ENCODE peak calls at places on chromosomes 13 and 19, in four cellular contexts. Q, R, L and A are unnamed samples.
A peak's percentile ranks its signal among the peaks of the same experiment; 100 is the strongest.

GRCh38 chr13:29947839-29948238 is 97.4 kb upstream of the UBL3 start:
- DNase-seq in L (no peak), Q (no peak), R (no peak), A (no peak)

GRCh38 chr19:47122359-47123335 is 8.0 kb upstream of the SAE1 start:
- DNase-seq in Q (no peak), R (no peak), L (peak; percentile 58), A (no peak)

GRCh38 chr19:46201413-46202310 is 27.9 kb upstream of the IGFL1 start:
- DNase-seq in Q (no peak), L (no peak), R (no peak), A (no peak)

GRCh38 chr19:39645800-39646411 is 9.8 kb upstream of the LGALS16 start:
- DNase-seq in L (peak; percentile 17), Q (peak; percentile 17), R (no peak), A (no peak)

GRCh38 chr19:15249912-15250634 is 17.8 kb upstream of the EPHX3 start:
- DNase-seq in L (no peak), R (no peak), Q (no peak), A (no peak)

GRCh38 chr19:27858981-27859581 is 1353.9 kb downstream of the UQCRFS1 start:
- DNase-seq in L (no peak), Q (no peak), R (no peak), A (no peak)

GRCh38 chr19:29482855-29483640 is 42.7 kb upstream of the VSTM2B start:
- DNase-seq in Q (no peak), L (no peak), R (no peak), A (no peak)

GRCh38 chr19:34664168-34664567 is 12.8 kb downstream of the SCGB2B2 start:
- DNase-seq in R (no peak), Q (no peak), L (no peak), A (no peak)

GRCh38 chr19:44746946-44747738 is 1.4 kb upstream of the BCL3 start:
- DNase-seq in L (peak; percentile 80), R (no peak), Q (peak; percentile 95), A (peak; percentile 81)

GRCh38 chr13:71244181-71244580 is 622.8 kb downstream of the DACH1 start:
- DNase-seq in Q (no peak), L (no peak), R (no peak), A (no peak)

GRCh38 chr19:21046489-21046888 is 26.0 kb downstream of the ZNF430 start:
- DNase-seq in Q (no peak), R (no peak), L (no peak), A (no peak)

GRCh38 chr13:52395704-52396103 is 10.3 kb downstream of the THSD1 start:
- DNase-seq in R (no peak), L (no peak), Q (no peak), A (no peak)

GRCh38 chr19:11763117-11763516 is 3.7 kb upstream of the ZNF441 start:
- DNase-seq in R (no peak), L (no peak), Q (no peak), A (no peak)
- TF ChIP-seq FOSL1 in R (no peak), L (no peak), Q (no peak), A (no peak)

DNA sequence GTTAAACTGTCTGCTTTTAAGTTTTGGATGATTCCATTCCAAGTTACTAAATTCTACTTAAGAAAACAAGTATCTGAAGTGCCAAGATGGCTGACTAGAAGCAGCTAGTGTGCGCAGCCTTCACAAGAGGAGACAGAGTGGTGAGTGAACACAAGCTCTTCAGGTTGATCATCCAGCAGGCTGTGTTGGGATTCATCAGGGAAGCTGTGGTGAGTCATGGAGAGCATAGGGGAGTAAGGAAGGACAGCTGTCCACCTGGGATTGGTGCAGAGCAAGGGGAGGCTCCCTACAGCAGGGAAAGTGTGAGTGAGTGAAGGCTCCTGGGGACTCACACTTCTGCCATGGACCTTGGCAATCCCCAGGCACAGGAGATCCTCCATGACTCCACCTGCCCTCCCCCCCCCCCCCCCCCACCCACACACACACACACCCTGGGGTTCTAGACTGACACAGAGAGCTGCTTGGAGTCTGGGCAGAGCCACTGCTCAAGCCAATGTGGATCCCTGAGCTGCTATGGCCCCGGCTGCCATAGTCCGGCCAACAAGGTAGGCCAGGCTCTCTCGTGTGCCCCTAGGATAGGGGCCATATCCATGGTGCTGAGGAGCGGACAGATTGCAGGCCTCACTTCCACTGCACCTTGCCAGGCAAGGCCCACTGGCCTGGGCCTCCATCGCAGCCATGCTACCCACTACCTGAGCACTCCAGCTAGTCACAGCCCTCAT is 23.5 kb downstream of the SLC25A15 start:
- DNase-seq in Q (peak; percentile 6), R (no peak), L (no peak), A (no peak)
- TF ChIP-seq RAD21 in Q (no peak), R (no peak), L (no peak), A (no peak)

GRCh38 chr19:48859711-48860572 is 8.5 kb downstream of the PLEKHA4 start:
- DNase-seq in Q (peak; percentile 99), R (no peak), L (no peak), A (no peak)
- TF ChIP-seq FOSL1 in Q (peak; percentile 93), R (no peak), L (no peak), A (no peak)

DNA sequence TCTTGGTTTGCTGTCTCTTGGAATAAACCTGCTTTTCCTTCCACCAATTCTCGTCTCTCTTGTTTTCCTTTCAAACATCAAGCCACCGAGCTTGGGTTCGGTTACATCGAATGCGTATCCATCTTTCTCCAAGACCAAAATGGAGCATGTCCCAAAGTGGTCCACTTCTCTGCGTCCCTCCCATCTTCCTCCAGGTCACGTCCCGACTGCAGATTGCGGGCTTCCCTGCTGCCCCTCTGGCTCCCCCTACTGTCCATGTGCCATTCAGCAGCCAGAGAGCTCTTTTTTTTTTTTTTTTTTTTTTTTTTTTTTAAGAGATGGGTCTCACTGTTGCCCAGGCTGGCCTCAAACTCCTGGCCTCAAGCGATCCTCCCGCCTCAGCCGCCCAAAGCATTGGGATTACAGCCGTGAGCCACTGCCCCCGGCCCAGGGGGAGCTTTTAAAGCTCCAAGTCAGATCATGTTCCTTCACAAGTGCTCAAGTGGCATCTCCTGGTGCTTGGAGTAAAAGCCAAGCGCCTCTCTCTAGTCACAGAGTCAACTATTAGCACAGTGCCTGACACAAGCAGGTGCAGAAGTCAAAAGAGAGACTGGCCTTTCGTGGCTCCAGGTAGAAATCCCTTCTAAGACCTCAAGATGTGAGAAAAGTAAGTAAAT is 10.0 kb downstream of the COL5A3 start:
- DNase-seq in L (peak; percentile 57), R (peak; percentile 44), Q (peak; percentile 87), A (peak; percentile 62)
- TF ChIP-seq RAD21 in L (no peak), R (peak; percentile 79), Q (peak; percentile 67), A (peak; percentile 80)

GRCh38 chr13:31477961-31478360 is 261.4 kb upstream of the RXFP2 start:
- DNase-seq in L (no peak), Q (no peak), R (no peak), A (no peak)

GRCh38 chr13:31476753-31477152 is 262.6 kb upstream of the RXFP2 start:
- DNase-seq in Q (no peak), R (no peak), L (no peak), A (no peak)

DNA sequence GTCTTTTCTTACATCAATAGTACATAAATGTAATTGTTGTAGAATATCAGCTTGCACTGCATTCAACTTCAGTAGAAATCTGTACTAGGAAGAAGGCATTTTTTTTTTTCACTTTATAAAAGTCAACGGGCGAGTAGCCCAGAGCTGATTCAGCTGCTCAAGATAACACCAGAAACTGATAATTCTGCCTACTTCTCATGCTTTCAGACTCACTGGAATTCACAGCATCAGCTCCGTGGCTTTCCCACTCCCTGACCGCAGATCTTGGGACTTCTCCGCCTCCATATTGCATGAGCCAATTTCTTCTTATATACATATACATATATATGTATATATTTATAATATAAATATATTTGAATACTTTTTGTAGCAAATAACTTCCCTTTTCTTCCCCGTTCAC is 263.1 kb upstream of the RXFP2 start:
- DNase-seq in Q (no peak), L (no peak), R (no peak), A (no peak)
- TF ChIP-seq FOSL1 in Q (no peak), L (no peak), R (no peak), A (no peak)

GRCh38 chr13:109332501-109333499 is 453.6 kb downstream of the IRS2 start:
- DNase-seq in R (no peak), Q (no peak), L (no peak), A (no peak)

GRCh38 chr13:109331898-109332297 is 454.5 kb downstream of the IRS2 start:
- DNase-seq in R (no peak), Q (no peak), L (no peak), A (no peak)

GRCh38 chr13:109330941-109331340 is 455.4 kb downstream of the IRS2 start:
- DNase-seq in L (no peak), Q (no peak), R (no peak), A (no peak)

GRCh38 chr13:109336730-109337129 is 449.7 kb downstream of the IRS2 start:
- DNase-seq in L (no peak), Q (no peak), R (no peak), A (no peak)

GRCh38 chr13:109333893-109334651 is 452.3 kb downstream of the IRS2 start:
- DNase-seq in R (no peak), L (no peak), Q (no peak), A (no peak)
- TF ChIP-seq RAD21 in R (no peak), L (no peak), Q (no peak), A (no peak)

GRCh38 chr13:100658363-100658762 is 16.2 kb downstream of the TMTC4 start:
- DNase-seq in L (no peak), Q (no peak), R (no peak), A (no peak)
- TF ChIP-seq FOSL1 in L (no peak), Q (no peak), R (no peak), A (no peak)

DNA sequence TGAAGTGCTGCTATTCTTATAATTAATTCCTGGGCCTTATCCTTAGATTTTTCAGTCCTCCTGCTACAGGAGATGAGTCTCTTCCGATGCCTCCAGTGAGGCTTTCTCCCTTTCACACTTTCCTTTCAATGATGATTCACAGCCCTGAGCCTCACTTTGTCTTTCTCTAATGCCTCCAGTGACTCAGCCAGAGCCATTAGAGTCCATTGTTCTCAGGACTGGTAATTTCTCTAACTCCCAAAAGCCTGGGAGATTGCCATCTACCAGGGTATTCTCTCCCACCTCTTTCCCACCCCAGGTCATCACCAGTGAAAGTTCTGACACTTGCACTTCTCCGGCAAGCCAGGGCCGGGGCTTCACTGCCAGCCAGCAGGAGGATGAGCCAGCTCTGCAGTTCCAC is 49.6 kb upstream of the ARGLU1 start:
- DNase-seq in Q (no peak), L (no peak), R (peak; percentile 21), A (no peak)
- TF ChIP-seq RAD21 in Q (no peak), L (no peak), R (no peak), A (no peak)